ENCODE peak calls at places on chromosomes 6 and 20, in four cellular contexts. B is WTC11, P is HepG2, X is K562. V is an unnamed sample.

GRCh38 chr20:52267418-52267817 is 75.8 kb upstream of the ZFP64 start:
- DNase-seq in B (no peak), X (no peak), P (no peak), V (no peak)

GRCh38 chr6:145808239-145808638 is 6.4 kb downstream of the FBXO30 start:
- DNase-seq in X (no peak), P (no peak), B (no peak), V (no peak)

GRCh38 chr6:152634773-152635172 is 2.4 kb downstream of the SYNE1 start:
- DNase-seq in P (no peak), X (no peak), B (no peak), V (no peak)

GRCh38 chr6:5173862-5174643 is 86.7 kb downstream of the LYRM4 start:
- DNase-seq in X (no peak), P (no peak), B (no peak), V (no peak)

GRCh38 chr6:160795716-160796115 is 93.7 kb downstream of the PLG start:
- DNase-seq in P (no peak), B (no peak), X (no peak), V (no peak)

GRCh38 chr20:49641683-49642649 is 71.7 kb downstream of the B4GALT5 start:
- DNase-seq in P (peak), X (no peak), B (no peak), V (no peak)

GRCh38 chr20:3339076-3339475 is 68.4 kb downstream of the DNAAF9 start:
- DNase-seq in X (no peak), P (no peak), B (no peak), V (no peak)

GRCh38 chr20:59004763-59005522 is 2.1 kb downstream of the CTSZ start:
- DNase-seq in X (no peak), P (peak), B (no peak), V (no peak)

GRCh38 chr6:136289579-136290405 is at the start of gene BCLAF1:
- DNase-seq in B (peak), P (peak), X (peak), V (peak)

GRCh38 chr20:3461191-3461874 is 9.5 kb upstream of the ATRN start:
- DNase-seq in X (no peak), B (peak), P (no peak), V (no peak)

GRCh38 chr6:106974337-106974998 is at the start of gene CD24:
- DNase-seq in B (peak), X (peak), P (no peak), V (peak)

GRCh38 chr6:65004283-65004682 is 702.7 kb downstream of the EYS start:
- DNase-seq in X (no peak), B (no peak), P (no peak), V (no peak)

GRCh38 chr6:152552616-152553209 is 84.4 kb downstream of the SYNE1 start:
- DNase-seq in B (peak), P (peak), X (peak), V (peak)

GRCh38 chr20:17904027-17904426 is 64.6 kb downstream of the SNX5 start:
- DNase-seq in X (no peak), B (no peak), P (no peak), V (no peak)

GRCh38 chr6:105504660-105505059 is 101.8 kb upstream of the PREP start:
- DNase-seq in X (no peak), B (no peak), P (no peak), V (no peak)

GRCh38 chr6:140966676-140967075 is 1166.0 kb upstream of the GJE1 start:
- DNase-seq in X (no peak), P (no peak), B (no peak), V (no peak)

GRCh38 chr20:61753196-61753942 is 312.3 kb downstream of the TAF4 start:
- DNase-seq in B (no peak), P (no peak), X (no peak), V (no peak)

GRCh38 chr6:33609444-33610034 is 11.6 kb upstream of the ITPR3 start:
- DNase-seq in P (no peak), X (no peak), B (no peak), V (no peak)

GRCh38 chr6:161194374-161194773 is 79.5 kb downstream of the AGPAT4 start:
- DNase-seq in P (no peak), X (no peak), B (no peak), V (no peak)

GRCh38 chr20:40821438-40821837 is 132.4 kb upstream of the MAFB start:
- DNase-seq in P (no peak), B (no peak), X (no peak), V (no peak)

GRCh38 chr20:53800418-53800817 is 206.8 kb upstream of the ZNF217 start:
- DNase-seq in X (no peak), B (no peak), P (no peak), V (no peak)

GRCh38 chr6:64988148-64988547 is 718.9 kb downstream of the EYS start:
- DNase-seq in X (no peak), B (no peak), P (no peak), V (no peak)

GRCh38 chr6:146870765-146871164 is 272.0 kb downstream of the ADGB start:
- DNase-seq in X (no peak), P (no peak), B (no peak), V (no peak)

GRCh38 chr6:5125152-5126006 is 40.2 kb downstream of the PPP1R3G start:
- DNase-seq in P (peak), X (peak), B (no peak), V (no peak)

GRCh38 chr6:117837268-117837667 is 69.8 kb upstream of the SLC35F1 start:
- DNase-seq in P (no peak), B (no peak), X (no peak), V (no peak)

GRCh38 chr6:6810727-6811126 is 222.2 kb downstream of the LY86 start:
- DNase-seq in P (no peak), B (no peak), X (no peak), V (no peak)

GRCh38 chr6:29887819-29888581 is 54.3 kb upstream of the HLA-A start:
- DNase-seq in X (no peak), B (peak), P (no peak), V (peak)

GRCh38 chr20:14637441-14637840 is 300.0 kb upstream of the FLRT3 start:
- DNase-seq in B (no peak), P (no peak), X (no peak), V (no peak)

GRCh38 chr6:63685453-63686379 is 50.1 kb downstream of the PHF3 start:
- DNase-seq in B (no peak), P (no peak), X (no peak), V (no peak)

GRCh38 chr20:12036142-12036541 is 118.4 kb downstream of the BTBD3 start:
- DNase-seq in X (no peak), B (no peak), P (no peak), V (no peak)

GRCh38 chr6:170291271-170292110 is 613 bp upstream of the DLL1 start:
- DNase-seq in B (peak), X (no peak), P (no peak), V (peak)

GRCh38 chr6:15365273-15365687 is 119.4 kb downstream of the JARID2 start:
- DNase-seq in X (peak), P (no peak), B (peak), V (peak)

GRCh38 chr6:39143238-39143930 is 28.4 kb upstream of the SAYSD1 start:
- DNase-seq in P (no peak), X (no peak), B (no peak), V (no peak)

GRCh38 chr6:170053966-170054661 is 236.8 kb downstream of the DLL1 start:
- DNase-seq in P (no peak), B (no peak), X (no peak), V (no peak)

GRCh38 chr6:74574794-74575193 is 631.1 kb downstream of the COL12A1 start:
- DNase-seq in P (peak), B (no peak), X (peak), V (peak)

GRCh38 chr6:96934087-96934486 is 9.6 kb downstream of the KLHL32 start:
- DNase-seq in X (no peak), P (no peak), B (no peak), V (no peak)

GRCh38 chr6:170089937-170090335 is 200.9 kb downstream of the DLL1 start:
- DNase-seq in B (no peak), X (no peak), P (no peak), V (no peak)

DNA sequence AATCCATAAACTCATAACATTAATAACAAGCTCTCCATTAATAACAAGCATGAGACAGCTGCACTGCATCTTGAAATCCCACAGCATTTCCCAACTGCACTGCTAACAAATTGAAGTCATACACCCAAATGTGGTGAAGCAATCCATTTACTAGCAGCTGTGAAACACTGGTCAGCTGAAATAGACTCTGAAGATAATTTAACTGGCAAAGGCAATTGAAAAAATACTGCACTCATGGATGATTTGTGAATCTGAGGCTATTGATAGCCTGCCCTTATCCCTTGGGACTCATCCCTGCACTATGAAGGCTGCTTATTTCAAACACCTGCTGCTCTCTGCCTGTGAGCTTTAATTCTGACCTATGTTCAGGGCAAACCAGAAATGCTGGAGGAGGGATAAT is 49.1 kb upstream of the PLCB1 start:
- DNase-seq in B (no peak), X (no peak), P (no peak), V (no peak)
- TF ChIP-seq FOXJ3 in B (no peak), X (no peak), P (no peak), V (no peak)

GRCh38 chr20:41981746-41982145 is 363.6 kb upstream of the CHD6 start:
- DNase-seq in B (no peak), X (no peak), P (no peak), V (no peak)

GRCh38 chr20:41983159-41983558 is 365.0 kb upstream of the CHD6 start:
- DNase-seq in P (no peak), X (no peak), B (no peak), V (no peak)

GRCh38 chr20:41978875-41979274 is 360.7 kb upstream of the CHD6 start:
- DNase-seq in P (no peak), X (no peak), B (no peak), V (no peak)

GRCh38 chr20:41984031-41984430 is 365.9 kb upstream of the CHD6 start:
- DNase-seq in X (no peak), P (no peak), B (no peak), V (no peak)

DNA sequence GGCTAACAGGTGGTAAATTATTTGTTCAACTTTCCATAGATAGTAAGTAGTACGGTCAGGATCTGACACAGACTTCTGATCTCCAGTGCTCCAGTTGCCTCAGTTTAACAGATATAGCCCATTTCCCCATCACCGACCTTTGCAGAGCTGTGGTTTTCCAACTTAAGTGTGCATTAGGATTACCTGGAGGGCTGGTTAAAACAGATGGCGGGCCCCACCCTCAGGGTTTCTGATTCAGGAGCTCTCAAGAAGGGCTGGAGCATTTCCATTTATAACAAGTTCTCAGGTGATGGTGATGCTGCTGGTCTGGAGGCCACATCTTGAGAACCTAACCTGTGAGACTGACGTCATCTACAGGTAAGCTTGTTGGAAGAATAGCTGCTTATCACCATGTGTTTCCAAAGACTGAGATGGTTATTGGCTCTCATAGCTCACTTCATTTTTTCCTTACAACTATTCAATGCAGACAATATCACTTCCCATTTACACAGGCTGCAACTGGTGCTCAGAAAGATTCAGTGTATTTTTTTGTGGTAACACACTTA is 360.1 kb upstream of the CHD6 start:
- DNase-seq in X (no peak), P (no peak), B (no peak), V (no peak)
- TF ChIP-seq FOXJ3 in X (no peak), P (no peak), B (no peak), V (no peak)

GRCh38 chr20:60715172-60715571 is 536.9 kb upstream of the CDH4 start:
- DNase-seq in P (no peak), B (peak), X (peak), V (peak)
- TF ChIP-seq FOXJ3 in P (no peak), B (no peak), X (no peak), V (no peak)

DNA sequence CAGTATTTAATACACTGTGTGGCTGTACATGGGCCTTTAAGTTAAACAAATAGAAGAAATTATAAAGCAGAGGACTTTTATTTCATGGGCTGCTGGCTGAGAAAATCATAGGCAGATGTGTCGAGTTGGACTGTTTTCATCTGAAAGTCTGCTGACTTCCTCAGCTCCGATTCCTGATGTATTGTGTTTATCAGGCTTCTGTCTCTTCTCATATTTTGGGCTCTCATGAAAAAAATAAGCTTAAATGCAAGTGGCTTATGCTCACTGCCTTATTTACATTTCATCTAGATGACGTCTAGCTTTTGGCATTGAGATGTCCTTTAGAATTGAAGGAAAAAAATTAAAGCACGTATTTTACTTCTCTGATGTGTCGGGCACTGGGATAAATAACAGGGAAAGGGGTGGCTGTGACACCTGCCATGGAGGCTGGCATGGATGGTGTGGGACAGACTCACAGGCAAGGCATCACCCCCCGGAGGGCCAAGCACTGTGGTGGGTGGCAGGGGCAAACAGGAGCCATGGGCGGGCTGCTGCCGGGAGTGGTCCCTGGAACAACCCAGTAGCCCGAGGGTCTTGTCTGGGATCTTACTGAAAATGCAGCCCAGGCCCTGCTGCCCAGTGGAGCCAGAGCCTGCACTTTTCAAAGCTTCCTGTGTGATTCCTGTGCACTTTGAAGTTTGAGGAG is 129.7 kb upstream of the GGTLC1 start:
- DNase-seq in X (no peak), P (no peak), B (no peak), V (peak)
- TF ChIP-seq FOXJ3 in X (no peak), P (no peak), B (no peak), V (no peak)

GRCh38 chr6:148450866-148451265 is 108.2 kb downstream of the SASH1 start:
- DNase-seq in P (no peak), X (no peak), B (no peak), V (no peak)
- TF ChIP-seq FOXJ3 in P (no peak), X (no peak), B (no peak), V (no peak)

GRCh38 chr6:13725570-13725969 is 13.9 kb upstream of the RANBP9 start:
- DNase-seq in X (no peak), B (no peak), P (no peak), V (no peak)
- TF ChIP-seq FOXJ3 in X (no peak), B (no peak), P (no peak), V (no peak)